ENCODE peak calls at places on chromosomes 1 and 21, in five cellular contexts. One of them, this sample, is unnamed. For H3K27me3, the result is how much of the 10 kb centered on the place peaks cover.

GRCh38 chr1:231693361-231694080 is 66.9 kb downstream of the DISC1 start:
- DNase-seq in heart right ventricle: no peak
- DNase-seq in thoracic aorta: no peak
- DNase-seq in PC-3: no peak
- DNase-seq in CD4-positive, alpha-beta memory T cell: no peak
- DNase-seq in this sample: no peak

GRCh38 chr1:174206148-174206826 is 47.0 kb downstream of the RABGAP1L start:
- DNase-seq in CD4-positive, alpha-beta memory T cell: peak
- DNase-seq in thoracic aorta: no peak
- DNase-seq in PC-3: no peak
- DNase-seq in heart right ventricle: no peak
- DNase-seq in this sample: no peak

GRCh38 chr1:1021010-1021845 is 1.3 kb downstream of the AGRN start:
- DNase-seq in CD4-positive, alpha-beta memory T cell: no peak
- DNase-seq in PC-3: peak
- DNase-seq in thoracic aorta: no peak
- DNase-seq in heart right ventricle: peak
- DNase-seq in this sample: peak

GRCh38 chr1:206892351-206892984 is 4.8 kb upstream of the IL24 start:
- DNase-seq in PC-3: peak
- DNase-seq in heart right ventricle: no peak
- DNase-seq in CD4-positive, alpha-beta memory T cell: no peak
- DNase-seq in thoracic aorta: no peak
- DNase-seq in this sample: peak

GRCh38 chr1:23692308-23692871 is 784 bp downstream of the RPL11 start:
- DNase-seq in heart right ventricle: no peak
- DNase-seq in PC-3: no peak
- DNase-seq in CD4-positive, alpha-beta memory T cell: peak
- DNase-seq in thoracic aorta: no peak
- DNase-seq in this sample: no peak

GRCh38 chr21:17295997-17296396 is 216.8 kb upstream of the CXADR start:
- DNase-seq in heart right ventricle: no peak
- DNase-seq in PC-3: no peak
- DNase-seq in thoracic aorta: no peak
- DNase-seq in CD4-positive, alpha-beta memory T cell: no peak
- DNase-seq in this sample: no peak

GRCh38 chr1:45722809-45723208 is 27.6 kb downstream of the IPP start:
- DNase-seq in thoracic aorta: no peak
- DNase-seq in PC-3: no peak
- DNase-seq in CD4-positive, alpha-beta memory T cell: no peak
- DNase-seq in heart right ventricle: no peak
- DNase-seq in this sample: no peak

GRCh38 chr21:19607983-19608668 is 1204.5 kb upstream of the TMPRSS15 start:
- DNase-seq in CD4-positive, alpha-beta memory T cell: no peak
- DNase-seq in PC-3: no peak
- DNase-seq in heart right ventricle: no peak
- DNase-seq in thoracic aorta: no peak
- DNase-seq in this sample: no peak

GRCh38 chr1:22318279-22318983 is 133.2 kb upstream of the ZBTB40 start:
- DNase-seq in CD4-positive, alpha-beta memory T cell: no peak
- DNase-seq in heart right ventricle: no peak
- DNase-seq in PC-3: no peak
- DNase-seq in thoracic aorta: no peak
- DNase-seq in this sample: no peak
- H3K27me3 ChIP-seq in CD4-positive, alpha-beta memory T cell: under half
- H3K27me3 ChIP-seq in heart right ventricle: under half
- H3K27me3 ChIP-seq in PC-3: under half
- H3K27me3 ChIP-seq in thoracic aorta: under half
- H3K27me3 ChIP-seq in this sample: under half

DNA sequence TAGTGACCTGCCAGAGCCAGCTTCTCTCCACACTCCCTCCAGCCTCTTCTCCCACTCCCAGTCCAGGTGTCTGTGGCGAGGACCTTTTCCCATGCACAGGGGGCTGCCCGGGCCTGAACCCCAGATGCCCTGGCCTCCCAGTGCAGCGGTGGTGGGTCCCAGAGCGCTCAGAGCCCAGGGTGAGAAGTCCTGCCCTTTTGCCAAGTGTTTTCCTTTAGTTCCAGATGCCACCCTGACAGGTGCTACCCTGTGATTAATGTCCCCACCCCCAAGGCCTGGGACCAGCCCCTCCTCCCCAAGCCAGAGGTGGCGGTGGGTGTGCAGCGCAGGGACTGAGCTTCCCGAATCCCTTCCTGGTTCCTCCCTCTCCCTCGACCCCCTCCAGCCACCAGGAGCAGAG is 90.4 kb downstream of the PAX7 start:
- DNase-seq in PC-3: no peak
- DNase-seq in heart right ventricle: no peak
- DNase-seq in thoracic aorta: no peak
- DNase-seq in CD4-positive, alpha-beta memory T cell: no peak
- DNase-seq in this sample: no peak
- H3K27me3 ChIP-seq in PC-3: under half
- H3K27me3 ChIP-seq in heart right ventricle: half or more
- H3K27me3 ChIP-seq in thoracic aorta: under half
- H3K27me3 ChIP-seq in CD4-positive, alpha-beta memory T cell: under half
- H3K27me3 ChIP-seq in this sample: under half

GRCh38 chr1:62572476-62572875 is 24.8 kb upstream of the ANGPTL3 start:
- DNase-seq in CD4-positive, alpha-beta memory T cell: no peak
- DNase-seq in PC-3: no peak
- DNase-seq in thoracic aorta: no peak
- DNase-seq in heart right ventricle: no peak
- DNase-seq in this sample: no peak
- H3K27me3 ChIP-seq in CD4-positive, alpha-beta memory T cell: under half
- H3K27me3 ChIP-seq in PC-3: under half
- H3K27me3 ChIP-seq in thoracic aorta: under half
- H3K27me3 ChIP-seq in heart right ventricle: under half
- H3K27me3 ChIP-seq in this sample: under half

GRCh38 chr1:110677526-110677925 is 2.8 kb upstream of the KCNA3 start:
- DNase-seq in thoracic aorta: no peak
- DNase-seq in CD4-positive, alpha-beta memory T cell: no peak
- DNase-seq in PC-3: no peak
- DNase-seq in heart right ventricle: no peak
- DNase-seq in this sample: no peak
- H3K27me3 ChIP-seq in thoracic aorta: under half
- H3K27me3 ChIP-seq in CD4-positive, alpha-beta memory T cell: under half
- H3K27me3 ChIP-seq in PC-3: under half
- H3K27me3 ChIP-seq in heart right ventricle: under half
- H3K27me3 ChIP-seq in this sample: half or more

DNA sequence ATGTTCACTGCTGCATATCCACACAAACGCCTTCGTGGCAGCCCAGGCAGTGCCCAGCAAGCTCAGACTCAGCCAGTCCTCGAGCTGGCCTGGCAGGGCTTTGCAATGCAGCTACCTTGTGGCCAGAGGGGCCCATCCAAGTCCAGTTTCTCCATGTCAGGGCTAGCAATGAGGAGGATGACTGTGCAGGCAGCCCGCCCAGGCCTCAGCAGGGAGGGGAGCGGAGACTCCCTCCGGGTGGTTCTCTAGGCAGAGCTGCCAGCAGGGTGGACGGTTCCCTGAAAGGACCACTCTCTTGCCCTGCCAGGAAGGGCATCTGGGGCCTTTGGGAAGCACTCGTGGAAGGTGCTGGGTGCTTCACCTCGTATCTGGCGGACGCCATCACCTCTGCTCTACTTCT is 56.4 kb downstream of the RUNX1 start:
- DNase-seq in heart right ventricle: peak
- DNase-seq in CD4-positive, alpha-beta memory T cell: no peak
- DNase-seq in thoracic aorta: no peak
- DNase-seq in PC-3: no peak
- DNase-seq in this sample: peak
- H3K27me3 ChIP-seq in heart right ventricle: under half
- H3K27me3 ChIP-seq in CD4-positive, alpha-beta memory T cell: under half
- H3K27me3 ChIP-seq in thoracic aorta: under half
- H3K27me3 ChIP-seq in PC-3: under half
- H3K27me3 ChIP-seq in this sample: under half

GRCh38 chr1:38138498-38139233 is 92.1 kb upstream of the POU3F1 start:
- DNase-seq in PC-3: peak
- DNase-seq in CD4-positive, alpha-beta memory T cell: no peak
- DNase-seq in thoracic aorta: peak
- DNase-seq in heart right ventricle: peak
- DNase-seq in this sample: peak

GRCh38 chr1:38134294-38134755 is 87.7 kb upstream of the POU3F1 start:
- DNase-seq in PC-3: no peak
- DNase-seq in thoracic aorta: no peak
- DNase-seq in heart right ventricle: no peak
- DNase-seq in CD4-positive, alpha-beta memory T cell: no peak
- DNase-seq in this sample: no peak

GRCh38 chr1:38140025-38140487 is 93.5 kb upstream of the POU3F1 start:
- DNase-seq in PC-3: peak
- DNase-seq in CD4-positive, alpha-beta memory T cell: no peak
- DNase-seq in thoracic aorta: no peak
- DNase-seq in heart right ventricle: no peak
- DNase-seq in this sample: peak

GRCh38 chr1:38135621-38136414 is 89.2 kb upstream of the POU3F1 start:
- DNase-seq in heart right ventricle: no peak
- DNase-seq in thoracic aorta: no peak
- DNase-seq in PC-3: no peak
- DNase-seq in CD4-positive, alpha-beta memory T cell: no peak
- DNase-seq in this sample: no peak

GRCh38 chr1:38137164-38137563 is 90.6 kb upstream of the POU3F1 start:
- DNase-seq in PC-3: no peak
- DNase-seq in CD4-positive, alpha-beta memory T cell: no peak
- DNase-seq in heart right ventricle: no peak
- DNase-seq in thoracic aorta: no peak
- DNase-seq in this sample: no peak
- H3K27me3 ChIP-seq in PC-3: under half
- H3K27me3 ChIP-seq in CD4-positive, alpha-beta memory T cell: under half
- H3K27me3 ChIP-seq in heart right ventricle: half or more
- H3K27me3 ChIP-seq in thoracic aorta: under half
- H3K27me3 ChIP-seq in this sample: under half